ENCODE peak calls at places on chromosome 6, in nine cellular contexts. V, Q, L, Y, B, C, H, F and X are unnamed samples.

GRCh38 chr6:90574610-90575009 is 12.3 kb downstream of the MAP3K7 start:
- DNase-seq in V (no peak), B (no peak), L (peak), Y (no peak), H (no peak), C (no peak), F (no peak), Q (no peak), X (no peak)

GRCh38 chr6:157527471-157527907 is 146.5 kb downstream of the ZDHHC14 start:
- DNase-seq in Y (no peak), H (no peak), V (no peak), B (no peak), C (no peak), F (peak), Q (no peak), L (peak), X (no peak)

GRCh38 chr6:43852350-43852864 is 82.4 kb downstream of the VEGFA start:
- DNase-seq in L (no peak), Y (no peak), H (no peak), Q (no peak), C (no peak), F (no peak), V (no peak), B (no peak), X (no peak)

GRCh38 chr6:167832497-167833395 is 6.0 kb downstream of the AFDN start:
- DNase-seq in C (no peak), L (no peak), F (peak), H (no peak), Y (no peak), V (no peak), B (no peak), Q (no peak), X (no peak)

GRCh38 chr6:154474636-154475428 is 35.7 kb downstream of the CNKSR3 start:
- DNase-seq in V (no peak), B (peak), Y (no peak), L (peak), F (no peak), H (no peak), Q (no peak), C (no peak), X (peak)

GRCh38 chr6:114747995-114748625 is 405.3 kb upstream of the HS3ST5 start:
- DNase-seq in B (peak), L (peak), Y (peak), H (peak), Q (no peak), F (no peak), V (peak), C (peak), X (no peak)

GRCh38 chr6:35675871-35676459 is 12.8 kb downstream of the FKBP5 start:
- DNase-seq in L (no peak), H (no peak), Y (no peak), F (no peak), V (no peak), B (no peak), Q (no peak), C (no peak), X (no peak)

GRCh38 chr6:167795321-167795811 is 31.3 kb upstream of the AFDN start:
- DNase-seq in H (no peak), L (no peak), C (no peak), F (no peak), Y (no peak), V (no peak), B (no peak), Q (peak), X (no peak)

GRCh38 chr6:105204331-105204730 is 24.5 kb upstream of the POPDC3 start:
- DNase-seq in Q (no peak), V (no peak), L (no peak), B (no peak), F (no peak), H (no peak), C (no peak), Y (no peak), X (no peak)

GRCh38 chr6:86118271-86118670 is 475.6 kb upstream of the SYNCRIP start:
- DNase-seq in B (no peak), Y (no peak), L (no peak), Q (no peak), F (no peak), V (no peak), H (no peak), C (no peak), X (no peak)

DNA sequence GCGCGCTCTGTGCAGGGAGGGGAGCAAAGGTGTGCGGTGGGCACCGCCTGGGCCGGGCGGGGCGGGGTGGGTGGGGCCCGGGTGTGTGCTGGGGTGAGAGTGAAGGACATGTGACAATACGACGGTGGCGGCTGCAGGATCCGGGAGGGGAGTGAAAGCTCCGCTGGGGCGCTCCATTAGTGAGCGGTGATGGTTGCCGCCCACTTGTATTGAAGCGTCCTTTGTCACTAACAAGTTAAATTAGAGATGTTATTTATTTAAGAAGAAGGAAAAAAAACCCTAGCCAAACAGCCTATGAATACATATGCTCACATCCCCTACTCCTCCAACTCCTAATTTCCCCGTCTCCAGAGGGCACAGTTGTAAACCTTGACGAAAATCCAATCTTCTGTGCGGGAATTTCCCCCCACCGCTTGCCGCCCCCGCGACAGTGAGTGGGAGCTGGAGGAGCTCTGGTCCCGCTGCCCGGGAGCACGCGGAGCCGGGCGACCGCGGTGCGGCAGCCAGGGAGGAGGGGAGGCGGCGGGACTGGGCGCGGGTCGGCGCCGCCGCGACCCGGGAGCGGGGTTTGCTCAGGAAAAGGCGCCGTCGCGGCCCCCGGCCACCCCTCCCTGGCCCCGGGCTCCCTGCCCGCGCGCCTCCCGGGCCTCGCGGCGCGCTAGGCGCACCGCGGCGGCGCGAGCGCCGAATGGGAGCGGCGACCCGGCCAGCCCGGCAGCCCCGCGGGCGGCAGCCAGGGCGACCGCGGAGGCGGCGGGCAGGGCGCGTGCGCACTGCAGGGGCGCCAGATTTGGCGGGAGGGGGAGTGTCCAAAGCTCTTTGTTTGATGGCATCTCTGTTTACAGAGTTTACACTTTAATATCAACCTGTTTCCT is at the start of gene MYB:
- DNase-seq in C (no peak), V (peak), L (peak), F (no peak), Y (no peak), H (peak), B (no peak), Q (no peak), X (no peak)
- TF ChIP-seq POLR2AphosphoS5 in C (no peak), V (peak), L (no peak), F (peak), Y (no peak), H (no peak), B (no peak), Q (no peak), X (no peak)

GRCh38 chr6:34585512-34586045 is 29.4 kb upstream of the SPDEF start:
- DNase-seq in Q (no peak), V (no peak), B (no peak), F (no peak), Y (no peak), H (no peak), C (no peak), L (no peak), X (no peak)

GRCh38 chr6:34583861-34584604 is 27.9 kb upstream of the SPDEF start:
- DNase-seq in B (no peak), Y (no peak), Q (no peak), H (no peak), V (no peak), L (no peak), C (no peak), F (no peak), X (no peak)

GRCh38 chr6:34584694-34585093 is 28.6 kb upstream of the SPDEF start:
- DNase-seq in Q (no peak), H (no peak), C (no peak), Y (no peak), V (no peak), F (no peak), L (no peak), B (no peak), X (no peak)

GRCh38 chr6:34586327-34587040 is 30.4 kb upstream of the SPDEF start:
- DNase-seq in C (no peak), V (no peak), Q (no peak), H (no peak), Y (no peak), L (no peak), B (no peak), F (no peak), X (no peak)

GRCh38 chr6:34585108-34585507 is 29.0 kb upstream of the SPDEF start:
- DNase-seq in H (no peak), Y (no peak), V (no peak), L (no peak), C (no peak), F (no peak), B (no peak), Q (no peak), X (no peak)
- TF ChIP-seq POLR2AphosphoS5 in H (no peak), Y (no peak), V (no peak), L (no peak), C (no peak), F (no peak), B (no peak), Q (no peak), X (no peak)

GRCh38 chr6:31534521-31535040 is 5.8 kb downstream of the MCCD1 start:
- DNase-seq in Q (no peak), B (no peak), H (no peak), Y (no peak), V (no peak), F (no peak), C (no peak), L (no peak), X (no peak)
- TF ChIP-seq POLR2AphosphoS5 in Q (no peak), B (no peak), H (peak), Y (no peak), V (no peak), F (no peak), C (no peak), L (no peak), X (no peak)

GRCh38 chr6:116005508-116005855 is 55.2 kb downstream of the FRK start:
- DNase-seq in F (no peak), Y (no peak), H (no peak), L (no peak), V (no peak), B (no peak), C (no peak), Q (no peak), X (no peak)
- TF ChIP-seq POLR2AphosphoS5 in F (no peak), Y (no peak), H (no peak), L (no peak), V (no peak), B (no peak), C (no peak), Q (no peak), X (no peak)

GRCh38 chr6:37878150-37878710 is 58.7 kb downstream of the ZFAND3 start:
- DNase-seq in B (no peak), L (no peak), V (no peak), C (no peak), Q (no peak), H (no peak), F (no peak), Y (no peak), X (no peak)
- TF ChIP-seq POLR2AphosphoS5 in B (no peak), L (no peak), V (no peak), C (no peak), Q (no peak), H (no peak), F (no peak), Y (no peak), X (no peak)